ENCODE peak calls at places on chromosomes 12 and 14, in eight cellular contexts. L, A, O, T, S, W, M and R are unnamed samples.
A peak's percentile ranks its signal among the peaks of the same experiment; 100 is the strongest.

GRCh38 chr12:20404576-20405346 is 36.4 kb downstream of the PDE3A start:
- DNase-seq in L (peak; percentile 19), T (no peak), O (no peak), W (no peak), S (peak; percentile 65), M (peak; percentile 22), A (peak; percentile 76), R (peak; percentile 70)

GRCh38 chr14:70907996-70908917 is 998 bp downstream of the PCNX1 start:
- DNase-seq in L (peak; percentile 68), A (peak; percentile 52), O (peak; percentile 73), W (peak; percentile 85), S (peak; percentile 74), M (peak; percentile 62), T (peak; percentile 92), R (peak; percentile 70)

GRCh38 chr14:82951171-82951570 is 1417.5 kb upstream of the SEL1L start:
- DNase-seq in T (peak; percentile 59), W (no peak), O (no peak), S (no peak), L (no peak), M (no peak), A (no peak), R (no peak)

GRCh38 chr12:119797090-119797489 is 80.0 kb downstream of the CIT start:
- DNase-seq in M (no peak), T (no peak), W (no peak), O (no peak), A (no peak), S (no peak), L (no peak), R (no peak)

GRCh38 chr12:58888131-58888783 is 32.0 kb downstream of the LRIG3 start:
- DNase-seq in T (no peak), L (peak; percentile 38), O (no peak), S (peak; percentile 93), M (peak; percentile 77), W (no peak), A (peak; percentile 16), R (peak; percentile 88)

GRCh38 chr14:64848239-64848638 is 31.5 kb downstream of the SPTB start:
- DNase-seq in W (no peak), S (no peak), O (no peak), A (no peak), T (no peak), L (no peak), M (no peak), R (no peak)

GRCh38 chr12:81081726-81082125 is 3.8 kb downstream of the ACSS3 start:
- DNase-seq in L (no peak), S (no peak), M (no peak), A (no peak), W (no peak), O (no peak), T (no peak), R (no peak)

GRCh38 chr12:112716099-112717093 is 75.2 kb upstream of the RPH3A start:
- DNase-seq in L (no peak), O (peak; percentile 28), S (no peak), T (peak; percentile 78), W (no peak), A (peak; percentile 16), M (no peak), R (peak; percentile 1)

GRCh38 chr14:83913466-83913865 is 1616.5 kb upstream of the FLRT2 start:
- DNase-seq in M (no peak), L (no peak), A (no peak), T (no peak), O (no peak), W (no peak), S (no peak), R (no peak)

GRCh38 chr14:103288076-103288766 is 45.8 kb upstream of the EIF5 start:
- DNase-seq in L (no peak), S (no peak), T (no peak), O (no peak), A (no peak), W (no peak), M (no peak), R (no peak)

GRCh38 chr14:93987815-93988476 is 9.2 kb upstream of the CCDC197 start:
- DNase-seq in M (no peak), S (no peak), O (peak; percentile 20), T (peak; percentile 63), W (no peak), A (no peak), L (no peak), R (no peak)

GRCh38 chr12:105106621-105107020 is 910 bp upstream of the WASHC4 start:
- DNase-seq in O (no peak), T (no peak), A (no peak), W (no peak), S (no peak), M (no peak), L (no peak), R (no peak)

GRCh38 chr12:19411234-19412221 is 27.8 kb upstream of the AEBP2 start:
- DNase-seq in A (no peak), M (no peak), O (peak; percentile 39), L (no peak), W (no peak), T (peak; percentile 69), S (no peak), R (no peak)

GRCh38 chr12:99915251-99916082 is 69.3 kb downstream of the ANKS1B start:
- DNase-seq in L (no peak), O (no peak), M (no peak), W (no peak), A (peak; percentile 78), S (peak; percentile 17), T (no peak), R (peak; percentile 5)

GRCh38 chr12:57623811-57624390 is 9.1 kb downstream of the B4GALNT1 start:
- DNase-seq in W (no peak), T (no peak), M (no peak), A (no peak), O (no peak), S (no peak), L (no peak), R (no peak)

GRCh38 chr14:77151918-77152588 is 10.5 kb upstream of the ZDHHC22 start:
- DNase-seq in M (no peak), L (no peak), O (no peak), W (no peak), T (peak; percentile 39), A (no peak), S (peak; percentile 50), R (peak; percentile 49)

GRCh38 chr12:113259499-113259953 is 38.3 kb downstream of the TPCN1 start:
- DNase-seq in O (no peak), M (no peak), L (peak; percentile 94), S (peak; percentile 85), A (no peak), T (peak; percentile 21), W (no peak), R (peak; percentile 82)

GRCh38 chr12:9701380-9702154 is 31.3 kb downstream of the CLECL1 start:
- DNase-seq in W (no peak), A (no peak), L (no peak), T (no peak), S (no peak), O (no peak), M (no peak), R (no peak)

GRCh38 chr12:88644946-88645702 is 64.9 kb upstream of the KITLG start:
- DNase-seq in O (no peak), L (no peak), M (no peak), A (no peak), S (no peak), T (no peak), W (no peak), R (no peak)

DNA sequence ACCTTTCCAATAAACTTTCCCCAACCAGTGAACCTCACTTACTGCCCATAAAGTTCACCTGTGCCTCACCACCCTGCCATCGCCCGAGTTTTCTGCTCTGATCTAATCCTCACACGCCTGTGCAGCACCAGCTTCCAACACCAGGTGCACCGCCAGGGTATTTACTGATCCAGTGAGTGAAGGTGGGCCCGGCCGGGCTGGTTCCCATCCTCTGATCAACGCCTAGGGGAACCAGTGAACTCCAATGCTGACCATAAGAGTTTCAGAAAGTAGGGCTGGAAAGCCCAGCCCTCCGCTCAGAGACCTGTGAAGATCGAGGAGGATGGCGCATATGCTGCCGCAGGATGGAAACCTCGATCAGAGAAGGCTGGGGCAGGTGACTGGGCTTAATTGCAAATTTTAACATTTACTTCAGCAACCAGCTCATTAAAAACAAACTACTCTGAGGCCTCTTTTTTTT is 685 bp upstream of the MYL6B start:
- DNase-seq in O (peak; percentile 72), A (no peak), W (no peak), T (peak; percentile 90), M (no peak), L (no peak), S (no peak), R (no peak)
- TF ChIP-seq CTCF in O (peak; percentile 22), A (peak; percentile 66), W (peak; percentile 33), T (peak; percentile 63), M (peak; percentile 28), L (peak; percentile 24), S (peak; percentile 30), R (peak; percentile 27)

GRCh38 chr14:47539065-47539464 is 136.3 kb downstream of the MDGA2 start:
- DNase-seq in L (no peak), W (no peak), S (no peak), T (peak; percentile 81), A (peak; percentile 8), M (peak; percentile 20), O (no peak), R (peak; percentile 1)
- TF ChIP-seq CTCF in L (peak; percentile 25), W (peak; percentile 70), S (no peak), T (peak; percentile 78), A (peak; percentile 54), M (peak; percentile 39), O (no peak), R (no peak)

GRCh38 chr12:3644103-3644502 is 108.8 kb downstream of the CRACR2A start:
- DNase-seq in T (no peak), S (no peak), W (no peak), O (no peak), L (no peak), M (no peak), A (no peak), R (no peak)
- TF ChIP-seq CTCF in T (no peak), S (no peak), W (no peak), O (no peak), L (no peak), M (peak; percentile 9), A (no peak), R (no peak)

DNA sequence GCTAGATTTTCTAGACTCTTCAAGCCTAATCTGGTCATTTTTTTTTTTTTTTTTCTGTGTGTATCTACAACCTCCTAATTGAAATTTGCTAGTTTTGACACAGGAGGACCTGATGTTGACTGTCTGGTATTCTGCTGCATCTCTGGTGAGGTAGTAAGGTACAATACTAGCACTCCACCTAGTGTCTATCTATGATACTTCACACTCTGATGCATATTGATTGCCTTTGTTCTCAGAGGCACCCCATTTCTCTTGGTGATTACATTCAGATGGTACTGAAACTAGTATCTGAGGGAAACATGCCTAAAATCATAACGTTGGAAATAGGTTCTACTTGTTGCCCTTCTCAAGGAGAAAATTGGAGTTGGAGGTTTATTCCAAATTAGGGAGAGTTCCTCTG is 930.5 kb upstream of the NOVA1 start:
- DNase-seq in A (no peak), S (peak; percentile 35), W (no peak), O (no peak), M (peak; percentile 30), L (no peak), T (peak; percentile 68), R (peak; percentile 71)
- TF ChIP-seq CTCF in A (peak; percentile 23), S (peak; percentile 37), W (peak; percentile 69), O (no peak), M (peak; percentile 53), L (peak; percentile 32), T (peak; percentile 63), R (peak; percentile 71)